ENCODE peak calls at places on chromosomes 1 and 21, in five cellular contexts. R is H9, W is trophoblast cell, V is mesenchymal stem cell, H is H1. C is an unnamed sample.

GRCh38 chr1:85568660-85569059 is 11.9 kb upstream of the CCN1 start:
- DNase-seq in H (no peak), R (no peak), V (peak), W (no peak), C (no peak)

GRCh38 chr1:192702212-192702993 is 66.5 kb downstream of the RGS13 start:
- DNase-seq in H (no peak), R (no peak), V (peak), W (peak), C (no peak)

GRCh38 chr1:43582162-43582566 is 51.5 kb downstream of the PTPRF start:
- DNase-seq in H (no peak), W (peak), R (no peak), V (peak), C (peak)

GRCh38 chr1:208241541-208241940 is 2.6 kb downstream of the PLXNA2 start:
- DNase-seq in R (no peak), W (no peak), H (no peak), V (no peak), C (no peak)

GRCh38 chr1:75053207-75053606 is 81.0 kb upstream of the LHX8 start:
- DNase-seq in V (peak), R (no peak), H (no peak), W (peak), C (no peak)

GRCh38 chr21:17797967-17798366 is 21.2 kb downstream of the C21orf91 start:
- DNase-seq in R (no peak), W (no peak), H (no peak), V (no peak), C (no peak)

GRCh38 chr1:15765495-15766194 is 7.0 kb downstream of the FBLIM1 start:
- DNase-seq in H (no peak), V (peak), R (no peak), W (no peak), C (no peak)

GRCh38 chr1:65265296-65266271 is 43.8 kb upstream of the DNAJC6 start:
- DNase-seq in V (peak), R (peak), H (no peak), W (no peak), C (no peak)

GRCh38 chr21:45113543-45113942 is 39.2 kb downstream of the ADARB1 start:
- DNase-seq in W (no peak), V (no peak), R (no peak), H (no peak), C (no peak)

GRCh38 chr1:53878492-53879105 is 11.0 kb downstream of the YIPF1 start:
- DNase-seq in W (peak), H (no peak), R (no peak), V (peak), C (peak)

GRCh38 chr21:29080454-29080930 is 7.0 kb upstream of the CCT8 start:
- DNase-seq in R (no peak), H (no peak), V (no peak), W (no peak), C (no peak)

GRCh38 chr21:44357064-44357837 is 3.8 kb downstream of the TRPM2 start:
- DNase-seq in H (no peak), R (no peak), W (no peak), V (no peak), C (no peak)

GRCh38 chr1:162680419-162681126 is 48.3 kb downstream of the DDR2 start:
- DNase-seq in H (no peak), V (no peak), W (peak), R (no peak), C (no peak)

GRCh38 chr1:113042336-113043143 is 30.5 kb upstream of the LRIG2 start:
- DNase-seq in W (peak), V (peak), H (peak), R (peak), C (peak)

GRCh38 chr1:197519741-197520334 is 251.8 kb downstream of the CRB1 start:
- DNase-seq in R (no peak), H (no peak), W (peak), V (peak), C (no peak)

GRCh38 chr1:228882785-228883450 is 147.6 kb downstream of the RHOU start:
- DNase-seq in R (no peak), V (no peak), W (no peak), H (no peak), C (no peak)

GRCh38 chr1:248834343-248834940 is 3.6 kb upstream of the ZNF672 start:
- DNase-seq in V (no peak), H (no peak), W (no peak), R (no peak), C (no peak)

GRCh38 chr1:94725566-94725965 is 94.6 kb upstream of the SLC44A3 start:
- DNase-seq in W (peak), H (no peak), R (no peak), V (peak), C (no peak)

GRCh38 chr1:159071970-159072582 is 4.5 kb downstream of the AIM2 start:
- DNase-seq in W (peak), H (no peak), V (peak), R (no peak), C (peak)

GRCh38 chr1:51671527-51672325 is 54.8 kb downstream of the OSBPL9 start:
- DNase-seq in W (no peak), V (peak), R (no peak), H (no peak), C (no peak)

GRCh38 chr1:203797948-203798347 is 2.5 kb downstream of the ZBED6 start:
- DNase-seq in R (no peak), H (no peak), W (peak), V (no peak), C (no peak)

GRCh38 chr1:62906428-62906886 is 122.5 kb downstream of the ATG4C start:
- DNase-seq in V (peak), R (peak), H (no peak), W (peak), C (peak)

GRCh38 chr1:161019767-161020572 is 982 bp downstream of the F11R start:
- DNase-seq in W (peak), R (no peak), H (no peak), V (no peak), C (peak)

GRCh38 chr1:79264285-79264684 is 257.8 kb upstream of the ADGRL4 start:
- DNase-seq in H (no peak), W (no peak), R (no peak), V (no peak), C (no peak)

GRCh38 chr21:33755354-33755753 is 113.1 kb downstream of the ITSN1 start:
- DNase-seq in W (no peak), H (no peak), R (no peak), V (no peak), C (no peak)

GRCh38 chr1:909861-910310 is 13.8 kb upstream of the SAMD11 start:
- DNase-seq in V (no peak), H (no peak), W (no peak), R (peak), C (no peak)

GRCh38 chr1:95879498-95879897 is 645.5 kb downstream of the RWDD3 start:
- DNase-seq in W (no peak), H (no peak), V (no peak), R (no peak), C (no peak)

GRCh38 chr1:80274256-80274655 is 1267.7 kb upstream of the ADGRL4 start:
- DNase-seq in H (no peak), W (no peak), R (no peak), V (no peak), C (no peak)

GRCh38 chr21:43331962-43332458 is 94.9 kb downstream of the SIK1 start:
- DNase-seq in V (peak), W (peak), H (no peak), R (no peak), C (no peak)

GRCh38 chr1:183285746-183286145 is 99.7 kb downstream of the LAMC2 start:
- DNase-seq in W (no peak), H (no peak), R (no peak), V (peak), C (no peak)

GRCh38 chr1:6646499-6647148 is 22.0 kb downstream of the THAP3 start:
- DNase-seq in R (peak), H (no peak), W (peak), V (peak), C (no peak)

GRCh38 chr1:68977211-68977610 is 480.3 kb upstream of the DEPDC1 start:
- DNase-seq in R (peak), V (no peak), H (peak), W (no peak), C (no peak)

GRCh38 chr1:216750031-216750627 is 26.9 kb upstream of the ESRRG start:
- DNase-seq in H (peak), R (peak), W (peak), V (peak), C (peak)

GRCh38 chr1:211660718-211661222 is 14.7 kb downstream of the NEK2 start:
- DNase-seq in V (no peak), W (no peak), R (no peak), H (no peak), C (no peak)

GRCh38 chr1:211654838-211655787 is 20.3 kb downstream of the NEK2 start:
- DNase-seq in R (peak), V (peak), W (peak), H (peak), C (peak)

GRCh38 chr1:211653907-211654553 is 21.4 kb downstream of the NEK2 start:
- DNase-seq in V (peak), H (no peak), W (no peak), R (no peak), C (no peak)

GRCh38 chr1:211653329-211653728 is 22.1 kb downstream of the NEK2 start:
- DNase-seq in H (no peak), W (peak), V (peak), R (no peak), C (no peak)

GRCh38 chr1:211656728-211657127 is 18.7 kb downstream of the NEK2 start:
- DNase-seq in V (no peak), W (no peak), R (no peak), H (no peak), C (no peak)
- H2BK12ac ChIP-seq in V (no peak), W (no peak), R (no peak), H (no peak), C (no peak)

DNA sequence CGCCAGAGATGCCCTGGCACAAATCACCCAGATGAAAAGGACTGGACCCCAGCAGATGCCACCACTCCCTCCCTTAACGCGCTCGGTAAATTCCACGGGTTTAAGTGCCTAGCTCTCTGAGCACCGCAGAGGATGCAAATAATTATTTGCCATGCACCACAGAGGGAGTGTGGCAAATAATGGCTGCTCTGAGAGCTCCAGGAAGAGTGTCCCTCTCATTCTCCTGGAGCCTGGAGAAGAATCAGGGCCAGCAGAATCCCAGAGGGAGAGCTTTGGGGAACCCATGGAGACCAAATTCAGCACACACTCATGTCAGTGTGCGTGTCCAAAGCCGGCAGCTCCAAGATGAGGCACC is 667 bp downstream of the HHIPL2 start:
- DNase-seq in H (no peak), W (no peak), V (no peak), R (no peak), C (no peak)
- H2BK12ac ChIP-seq in H (no peak), W (no peak), V (no peak), R (no peak), C (no peak)

GRCh38 chr1:110283677-110284076 is 55.5 kb upstream of the RBM15 start:
- DNase-seq in V (no peak), H (no peak), W (no peak), R (no peak), C (no peak)

GRCh38 chr1:110280804-110281203 is 58.4 kb upstream of the RBM15 start:
- DNase-seq in V (no peak), R (no peak), W (no peak), H (no peak), C (no peak)

GRCh38 chr1:110281363-110282290 is 57.5 kb upstream of the RBM15 start:
- DNase-seq in V (peak), W (no peak), R (no peak), H (no peak), C (no peak)

GRCh38 chr1:110282395-110282794 is 56.8 kb upstream of the RBM15 start:
- DNase-seq in R (no peak), W (no peak), H (no peak), V (no peak), C (no peak)

DNA sequence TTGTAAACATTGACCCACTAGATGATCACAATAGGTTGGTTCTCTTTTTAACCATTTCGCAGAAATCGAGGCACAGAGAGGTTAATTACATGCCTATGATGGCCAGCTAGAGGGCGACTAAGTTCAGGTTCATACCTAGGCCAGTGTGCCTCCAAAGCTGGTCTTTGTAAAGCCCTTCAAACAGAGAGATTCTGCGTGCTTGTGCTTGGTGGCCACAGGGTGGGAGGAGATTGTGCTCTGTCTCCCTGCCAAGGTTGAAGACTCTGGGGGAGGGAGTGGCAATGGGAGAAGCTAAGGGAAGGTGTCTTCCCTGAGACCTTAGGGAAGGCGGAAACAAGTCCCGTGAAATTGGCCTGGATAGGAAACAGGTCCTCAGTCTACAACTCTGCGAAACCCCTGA is 59.1 kb upstream of the RBM15 start:
- DNase-seq in W (no peak), R (peak), V (no peak), H (peak), C (no peak)
- H2BK12ac ChIP-seq in W (no peak), R (no peak), V (no peak), H (no peak), C (no peak)

GRCh38 chr1:111179968-111180533 is 20.4 kb downstream of the DENND2D start:
- DNase-seq in R (no peak), H (no peak), W (no peak), V (no peak), C (no peak)

GRCh38 chr1:111174070-111174469 is 26.4 kb downstream of the DENND2D start:
- DNase-seq in R (no peak), V (no peak), H (no peak), W (no peak), C (no peak)

GRCh38 chr1:111172463-111172862 is 28.0 kb downstream of the DENND2D start:
- DNase-seq in V (no peak), H (no peak), R (no peak), W (no peak), C (no peak)

GRCh38 chr1:111176678-111177077 is 23.8 kb downstream of the DENND2D start:
- DNase-seq in V (no peak), W (no peak), H (no peak), R (no peak), C (no peak)

GRCh38 chr1:111175349-111175748 is 25.1 kb downstream of the DENND2D start:
- DNase-seq in V (no peak), R (no peak), W (no peak), H (no peak), C (no peak)
- H2BK12ac ChIP-seq in V (no peak), R (no peak), W (no peak), H (no peak), C (no peak)

GRCh38 chr1:40844079-40844478 is 18.1 kb downstream of the CITED4 start:
- DNase-seq in R (no peak), H (no peak), V (no peak), W (no peak), C (no peak)
- H2BK12ac ChIP-seq in R (no peak), H (no peak), V (no peak), W (no peak), C (no peak)

DNA sequence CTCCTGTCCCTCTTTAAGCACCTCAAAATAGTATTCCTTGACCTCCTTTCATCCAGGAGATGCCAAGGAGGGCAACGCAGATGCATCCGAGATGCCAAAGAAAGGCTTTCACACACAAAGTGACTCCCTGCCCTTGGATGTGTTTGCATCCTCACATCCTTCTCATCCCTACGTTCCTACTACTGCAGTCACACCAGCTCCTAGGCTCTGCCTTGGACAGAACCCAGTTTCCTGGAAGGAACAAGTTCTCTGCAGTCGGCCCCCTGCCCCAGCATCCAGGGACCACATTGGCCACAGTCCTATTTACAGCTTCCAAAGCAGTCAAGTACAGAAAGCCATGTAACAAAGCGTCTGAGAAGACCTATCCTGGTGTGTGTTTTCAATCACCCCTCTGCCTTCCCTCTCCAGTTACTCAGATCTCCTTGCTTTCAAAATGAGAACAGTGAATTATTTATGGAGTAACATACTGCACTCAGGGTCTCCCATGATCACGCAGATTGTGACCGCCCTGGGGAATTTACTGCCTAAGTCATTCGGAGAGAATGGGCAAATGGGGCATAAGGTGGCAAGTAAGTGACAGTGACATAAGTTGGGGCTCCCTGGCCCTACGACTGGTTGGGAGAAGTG is 21.8 kb upstream of the SRP9 start:
- DNase-seq in W (no peak), V (no peak), H (no peak), R (no peak), C (no peak)
- H2BK12ac ChIP-seq in W (peak), V (peak), H (no peak), R (no peak), C (no peak)

GRCh38 chr1:22673486-22674409 is 20.7 kb downstream of the C1QB start:
- DNase-seq in V (peak), W (peak), H (no peak), R (no peak), C (peak)

GRCh38 chr1:22676916-22677601 is 24.0 kb downstream of the C1QB start:
- DNase-seq in V (no peak), W (no peak), H (no peak), R (no peak), C (no peak)

GRCh38 chr1:22677861-22678521 is 25.0 kb downstream of the C1QB start:
- DNase-seq in V (no peak), R (no peak), H (no peak), W (no peak), C (no peak)

GRCh38 chr1:22671999-22672398 is 19.0 kb downstream of the C1QB start:
- DNase-seq in H (no peak), W (no peak), V (no peak), R (no peak), C (no peak)

GRCh38 chr1:22674410-22674749 is 21.3 kb downstream of the C1QB start:
- DNase-seq in V (no peak), H (no peak), R (no peak), W (no peak), C (no peak)
- H2BK12ac ChIP-seq in V (no peak), H (no peak), R (no peak), W (no peak), C (no peak)

DNA sequence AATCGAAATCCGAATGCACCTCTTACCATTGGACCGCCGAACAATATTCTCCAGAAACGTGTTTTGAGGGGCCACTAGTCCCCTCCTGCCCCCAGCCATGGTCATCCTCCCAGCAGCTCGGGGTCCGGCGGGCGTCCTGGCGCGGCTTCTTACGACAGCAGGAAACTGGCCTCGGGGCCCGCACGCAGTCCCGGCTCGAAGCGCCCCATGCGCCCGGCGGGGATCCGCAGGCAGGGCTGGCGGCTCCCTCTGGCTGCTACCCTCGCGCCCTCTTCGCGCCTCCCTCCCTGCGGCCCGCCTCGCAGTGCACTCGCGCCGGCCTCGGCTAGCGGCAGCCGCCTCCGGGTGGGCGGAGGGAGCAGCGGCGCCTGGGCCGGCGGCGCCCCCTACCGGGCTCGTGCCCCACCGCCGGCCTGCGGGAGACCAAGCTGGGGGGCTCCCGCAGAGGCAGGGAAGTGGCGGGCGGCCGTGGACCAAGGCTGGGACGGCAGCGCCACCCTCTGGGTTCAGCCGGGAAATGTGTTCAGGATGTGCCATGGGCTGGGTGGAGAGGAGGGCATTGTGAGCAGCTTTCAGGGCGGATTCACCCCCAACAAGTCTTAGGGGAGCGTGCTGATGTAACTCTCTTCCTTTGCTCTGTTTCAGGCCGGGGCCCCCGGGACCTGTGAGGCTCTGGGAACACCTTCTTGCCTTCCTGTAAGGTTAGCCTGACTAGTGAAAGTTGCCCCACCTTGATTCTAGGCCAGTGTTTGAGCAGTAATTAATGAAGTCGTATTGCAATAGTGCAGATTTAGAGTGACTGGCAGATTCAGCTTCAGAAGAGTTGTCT is at the start of gene KCNH1:
- DNase-seq in W (peak), R (peak), H (peak), V (peak), C (peak)
- H2BK12ac ChIP-seq in W (no peak), R (no peak), H (peak), V (no peak), C (no peak)

GRCh38 chr1:231935856-231936255 is 309.3 kb downstream of the DISC1 start:
- DNase-seq in H (no peak), W (no peak), R (no peak), V (no peak), C (no peak)

GRCh38 chr1:231938211-231938610 is 311.6 kb downstream of the DISC1 start:
- DNase-seq in W (no peak), R (no peak), V (no peak), H (no peak), C (no peak)

GRCh38 chr1:231939118-231939517 is 312.5 kb downstream of the DISC1 start:
- DNase-seq in H (no peak), V (no peak), R (no peak), W (no peak), C (no peak)

GRCh38 chr1:231938651-231939050 is 312.1 kb downstream of the DISC1 start:
- DNase-seq in H (no peak), W (no peak), R (no peak), V (no peak), C (no peak)

GRCh38 chr1:231937013-231937754 is 310.6 kb downstream of the DISC1 start:
- DNase-seq in V (no peak), R (no peak), H (no peak), W (no peak), C (no peak)
- H2BK12ac ChIP-seq in V (no peak), R (no peak), H (no peak), W (no peak), C (no peak)